ENCODE peak calls at places on chromosomes 4 and X, in four cellular contexts. X, Y, U and A are unnamed samples. For H3K4me1, the result is how much of the 10 kb centered on the place peaks cover.

GRCh38 chrX:155259752-155260151 is 4.5 kb downstream of the RAB39B start:
- DNase-seq in U (no peak), Y (no peak), X (no peak), A (no peak)

GRCh38 chr4:80171251-80171650 is 26.1 kb upstream of the PRDM8 start:
- DNase-seq in U (no peak), Y (no peak), X (peak), A (no peak)

GRCh38 chr4:71553605-71554004 is 214.8 kb downstream of the SLC4A4 start:
- DNase-seq in X (peak), U (no peak), Y (peak), A (no peak)

GRCh38 chr4:164926301-164926700 is 49.3 kb downstream of the APELA start:
- DNase-seq in X (no peak), U (no peak), Y (no peak), A (no peak)

GRCh38 chr4:34365891-34366290 is 1878.4 kb downstream of the ARAP2 start:
- DNase-seq in Y (peak), U (no peak), X (no peak), A (no peak)

GRCh38 chr4:6414578-6414977 is 57.8 kb downstream of the PPP2R2C start:
- DNase-seq in Y (no peak), U (no peak), X (no peak), A (no peak)

GRCh38 chrX:40173662-40174593 is 76.2 kb upstream of the BCOR start:
- DNase-seq in U (no peak), X (peak), Y (peak), A (peak)

GRCh38 chr4:2843909-2844584 is 403 bp downstream of the ADD1 start:
- DNase-seq in X (peak), Y (peak), U (no peak), A (no peak)

GRCh38 chr4:59127748-59128147 is 2017.6 kb upstream of the IGFBP7 start:
- DNase-seq in Y (no peak), X (no peak), U (no peak), A (no peak)

GRCh38 chrX:97057349-97057909 is 173.7 kb downstream of the RPA4 start:
- DNase-seq in Y (no peak), U (no peak), X (no peak), A (no peak)

GRCh38 chrX:43559643-43560042 is 96.5 kb upstream of the MAOA start:
- DNase-seq in X (peak), Y (peak), U (no peak), A (peak)

GRCh38 chr4:150906987-150907633 is 108.0 kb downstream of the LRBA start:
- DNase-seq in U (no peak), Y (peak), X (peak), A (no peak)

GRCh38 chr4:1357356-1358248 is 10.6 kb downstream of the UVSSA start:
- DNase-seq in X (no peak), U (no peak), Y (no peak), A (peak)

GRCh38 chr4:151408630-151409469 is at the start of gene FHIP1A:
- DNase-seq in U (peak), X (peak), Y (peak), A (peak)

GRCh38 chr4:2689825-2690700 is 66.1 kb downstream of the TNIP2 start:
- DNase-seq in Y (no peak), X (no peak), U (peak), A (no peak)

GRCh38 chr4:38106886-38107514 is 146.8 kb downstream of the PTTG2 start:
- DNase-seq in U (no peak), Y (no peak), X (no peak), A (no peak)

GRCh38 chrX:136220535-136220934 is 30.7 kb downstream of the MAP7D3 start:
- DNase-seq in Y (no peak), U (no peak), X (no peak), A (no peak)

GRCh38 chr4:147760695-147761094 is 28.8 kb downstream of the ARHGAP10 start:
- DNase-seq in Y (no peak), X (no peak), U (peak), A (no peak)

GRCh38 chr4:74449571-74450297 is 4.8 kb downstream of the AREG start:
- DNase-seq in U (no peak), X (peak), Y (no peak), A (no peak)

GRCh38 chr4:166143227-166143626 is 270.2 kb downstream of the TLL1 start:
- DNase-seq in U (no peak), Y (no peak), X (peak), A (no peak)

GRCh38 chr4:472881-473574 is 25.9 kb downstream of the ZNF721 start:
- DNase-seq in U (no peak), Y (peak), X (peak), A (no peak)

GRCh38 chr4:6408263-6408662 is 64.2 kb downstream of the PPP2R2C start:
- DNase-seq in Y (peak), U (no peak), X (no peak), A (no peak)

GRCh38 chr4:47686294-47686872 is 151.5 kb downstream of the CORIN start:
- DNase-seq in Y (peak), U (peak), X (peak), A (peak)

GRCh38 chr4:94256833-94257232 is 49.2 kb downstream of the SMARCAD1 start:
- DNase-seq in X (no peak), U (no peak), Y (no peak), A (no peak)

GRCh38 chrX:38923451-38923969 is 122.3 kb downstream of the MID1IP1 start:
- DNase-seq in X (no peak), Y (no peak), U (no peak), A (no peak)

GRCh38 chr4:1321486-1321885 is 25.5 kb upstream of the UVSSA start:
- DNase-seq in U (no peak), X (no peak), Y (no peak), A (no peak)

GRCh38 chr4:79864470-79865190 is 208.4 kb downstream of the ANTXR2 start:
- DNase-seq in U (no peak), X (no peak), Y (no peak), A (no peak)

GRCh38 chr4:129240816-129241215 is 144.9 kb downstream of the C4orf33 start:
- DNase-seq in X (no peak), Y (no peak), U (no peak), A (no peak)

GRCh38 chrX:132041016-132041415 is 17.9 kb downstream of the STK26 start:
- DNase-seq in Y (peak), U (no peak), X (peak), A (no peak)

GRCh38 chrX:11305641-11306040 is 12.4 kb downstream of the AMELX start:
- DNase-seq in X (no peak), Y (no peak), U (no peak), A (no peak)

GRCh38 chr4:177464026-177464425 is 21.8 kb upstream of the AGA start:
- DNase-seq in Y (no peak), X (no peak), U (no peak), A (no peak)

GRCh38 chr4:60805500-60806313 is 394.4 kb upstream of the ADGRL3 start:
- DNase-seq in Y (peak), X (peak), U (no peak), A (no peak)

GRCh38 chr4:83356899-83357661 is 22.4 kb upstream of the HPSE start:
- DNase-seq in X (peak), U (no peak), Y (no peak), A (no peak)

GRCh38 chr4:139227729-139228404 is 50.8 kb upstream of the ELF2 start:
- DNase-seq in Y (peak), U (no peak), X (no peak), A (no peak)
- TF ChIP-seq CTCF in Y (peak), U (no peak), X (no peak), A (no peak)

DNA sequence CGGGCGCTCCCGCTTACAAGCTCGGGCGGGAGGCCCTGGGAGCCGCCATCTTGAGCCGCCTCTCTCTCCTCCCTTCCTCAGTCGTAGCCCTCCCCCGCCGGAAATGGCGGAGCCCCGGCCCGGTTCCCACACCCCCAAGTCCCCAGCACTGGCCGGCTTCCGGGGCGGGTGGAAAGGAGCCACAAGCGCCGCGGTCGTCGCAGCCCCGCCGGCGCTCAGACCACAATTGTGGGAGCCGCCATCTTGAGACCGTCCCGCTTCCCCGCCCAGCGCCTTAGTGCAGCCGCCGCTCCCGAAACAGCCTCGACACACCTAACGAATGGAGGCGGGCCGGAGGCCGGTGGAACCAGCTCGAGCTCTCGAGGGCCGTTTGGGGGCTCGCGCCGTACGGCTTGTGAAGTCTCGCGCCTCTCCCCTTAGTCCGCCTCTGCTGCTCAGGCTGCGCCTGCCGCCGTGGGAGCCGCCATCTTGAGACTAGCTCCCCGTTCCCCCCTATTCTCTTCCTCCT is 440 bp downstream of the HCFC1 start:
- DNase-seq in U (peak), Y (peak), X (peak), A (peak)
- H3K4me1 ChIP-seq in U (under half), Y (under half), X (under half), A (half or more)

GRCh38 chr4:75511841-75512240 is 2.4 kb downstream of the RCHY1 start:
- DNase-seq in X (peak), Y (peak), U (no peak), A (no peak)

GRCh38 chr4:75514949-75515612 is 808 bp downstream of the THAP6 start:
- DNase-seq in Y (no peak), U (no peak), X (no peak), A (no peak)

GRCh38 chr4:75513529-75514130 is 573 bp downstream of the RCHY1 start:
- DNase-seq in U (no peak), X (peak), Y (no peak), A (no peak)

GRCh38 chr4:75514131-75514948 is at the start of the genes RCHY1 and THAP6:
- DNase-seq in X (peak), Y (peak), U (peak), A (peak)

GRCh38 chr4:75512336-75513211 is 1.6 kb downstream of the RCHY1 start:
- DNase-seq in X (peak), Y (no peak), U (no peak), A (no peak)
- H3K27ac ChIP-seq in X (peak), Y (no peak), U (no peak), A (peak)

DNA sequence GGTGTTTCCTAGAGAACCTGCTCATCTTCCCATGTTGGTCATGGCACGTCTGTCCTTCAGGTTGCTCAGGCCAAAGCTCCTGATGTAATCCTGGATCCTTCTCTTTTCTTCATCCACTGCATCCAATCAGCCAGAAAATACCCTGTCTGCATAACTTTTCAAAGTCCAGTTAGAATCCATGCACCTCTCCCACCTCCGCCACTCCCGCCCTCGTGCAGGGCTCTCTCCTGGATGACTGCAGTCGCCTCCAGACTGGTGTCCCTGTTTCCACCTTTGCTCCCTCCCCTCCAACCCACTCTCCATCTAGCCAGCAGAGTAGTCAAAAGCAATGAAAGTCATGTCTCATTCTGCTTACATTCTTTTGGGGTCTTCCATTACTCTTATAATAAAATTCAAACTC is 16.0 kb downstream of the CNGA2 start:
- DNase-seq in X (no peak), Y (no peak), U (no peak), A (no peak)
- TF ChIP-seq CTCF in X (no peak), Y (no peak), U (no peak), A (no peak)

DNA sequence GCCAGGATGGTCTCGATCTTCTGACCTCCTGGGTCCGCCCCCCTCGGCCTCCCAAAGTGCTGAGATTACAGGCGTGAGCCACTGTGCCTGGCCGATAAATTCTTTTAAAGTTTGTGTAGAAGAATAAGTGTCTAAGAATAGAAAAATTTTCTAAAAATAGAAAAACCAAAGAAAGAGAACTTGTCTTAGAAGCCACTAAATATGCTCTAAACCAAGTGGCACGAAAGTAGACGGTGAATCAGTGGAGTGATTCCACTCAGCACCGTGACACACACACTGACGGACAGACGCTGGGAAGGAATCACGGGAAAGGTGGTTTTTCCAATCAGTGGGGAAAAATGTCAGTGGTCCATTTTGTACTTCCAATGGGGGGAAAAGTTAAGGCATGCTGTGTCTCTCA is 72.7 kb upstream of the PSAPL1 start:
- DNase-seq in X (no peak), Y (no peak), U (no peak), A (peak)
- H3K4me1 ChIP-seq in X (under half), Y (under half), U (under half), A (under half)